ENCODE peak calls at places on chromosomes 11 and 22, in five cellular contexts. N is endodermal cell, A is A549, Y is WERI-Rb-1, D is heart left ventricle. P is an unnamed sample.

GRCh38 chr11:66491315-66491935 is 11.2 kb downstream of the DPP3 start:
- DNase-seq in Y (peak; percentile 50), A (no peak), N (peak; percentile 84), D (no peak), P (no peak)

GRCh38 chr22:41816241-41816640 is 15.8 kb downstream of the CCDC134 start:
- DNase-seq in D (no peak), Y (peak; percentile 86), N (no peak), A (no peak), P (no peak)

GRCh38 chr22:19667872-19668740 is 46.2 kb upstream of the SEPTIN5 start:
- DNase-seq in N (peak; percentile 31), A (no peak), Y (no peak), D (no peak), P (no peak)

GRCh38 chr11:66626926-66627325 is 10.5 kb downstream of the RBM14 start:
- DNase-seq in A (no peak), Y (no peak), N (no peak), D (no peak), P (no peak)

GRCh38 chr11:63443714-63444113 is 47.3 kb downstream of the PLAAT5 start:
- DNase-seq in D (no peak), N (no peak), A (no peak), Y (no peak), P (no peak)

GRCh38 chr11:76690736-76691135 is 20.2 kb upstream of the LRRC32 start:
- DNase-seq in Y (no peak), A (no peak), D (no peak), N (no peak), P (no peak)

GRCh38 chr11:59767212-59767611 is 12.0 kb downstream of the STX3 start:
- DNase-seq in Y (no peak), N (no peak), D (no peak), A (no peak), P (no peak)

GRCh38 chr11:119249671-119250010 is 43.5 kb downstream of the CBL start:
- DNase-seq in Y (no peak), A (no peak), D (no peak), N (no peak), P (no peak)

GRCh38 chr11:10878408-10879214 is 20.8 kb upstream of the ZBED5 start:
- DNase-seq in Y (peak; percentile 58), N (peak; percentile 58), D (no peak), A (peak; percentile 31), P (no peak)

GRCh38 chr22:17431179-17431578 is 61.9 kb downstream of the CECR2 start:
- DNase-seq in Y (no peak), N (no peak), A (no peak), D (no peak), P (no peak)

GRCh38 chr22:48968201-48968959 is 859.3 kb downstream of the BRD1 start:
- DNase-seq in N (peak; percentile 85), D (no peak), Y (peak; percentile 56), A (no peak), P (no peak)

GRCh38 chr22:49141761-49142160 is 685.9 kb downstream of the BRD1 start:
- DNase-seq in Y (no peak), A (no peak), N (no peak), D (no peak), P (no peak)

GRCh38 chr11:118928870-118929495 is 3.3 kb upstream of the BCL9L start:
- DNase-seq in A (no peak), D (peak; percentile 82), N (no peak), Y (peak; percentile 65), P (no peak)

GRCh38 chr22:24474649-24475048 is 20.5 kb upstream of the UPB1 start:
- DNase-seq in A (no peak), D (no peak), Y (no peak), N (no peak), P (no peak)

GRCh38 chr11:34830648-34831047 is 85.5 kb downstream of the APIP start:
- DNase-seq in A (no peak), D (peak; percentile 67), Y (no peak), N (no peak), P (no peak)

GRCh38 chr22:41382098-41382578 is 396 bp downstream of the TEF start:
- DNase-seq in A (peak; percentile 53), Y (peak; percentile 65), N (peak; percentile 93), D (peak; percentile 84), P (peak; percentile 47)

GRCh38 chr11:30489076-30489475 is 97.1 kb downstream of the MPPED2 start:
- DNase-seq in D (no peak), A (no peak), Y (no peak), N (no peak), P (no peak)

GRCh38 chr11:67032830-67033555 is 10.1 kb downstream of the SYT12 start:
- DNase-seq in Y (no peak), D (no peak), A (peak; percentile 60), N (peak; percentile 30), P (no peak)

GRCh38 chr11:46520971-46521745 is 72.7 kb downstream of the AMBRA1 start:
- DNase-seq in D (no peak), Y (no peak), N (peak; percentile 52), A (no peak), P (no peak)

GRCh38 chr11:12085371-12086251 is 24.8 kb upstream of the MICAL2 start:
- DNase-seq in D (no peak), Y (no peak), A (peak; percentile 29), N (no peak), P (no peak)

GRCh38 chr22:45905326-45905923 is 71.5 kb downstream of the WNT7B start:
- DNase-seq in D (no peak), A (no peak), Y (no peak), N (no peak), P (no peak)

DNA sequence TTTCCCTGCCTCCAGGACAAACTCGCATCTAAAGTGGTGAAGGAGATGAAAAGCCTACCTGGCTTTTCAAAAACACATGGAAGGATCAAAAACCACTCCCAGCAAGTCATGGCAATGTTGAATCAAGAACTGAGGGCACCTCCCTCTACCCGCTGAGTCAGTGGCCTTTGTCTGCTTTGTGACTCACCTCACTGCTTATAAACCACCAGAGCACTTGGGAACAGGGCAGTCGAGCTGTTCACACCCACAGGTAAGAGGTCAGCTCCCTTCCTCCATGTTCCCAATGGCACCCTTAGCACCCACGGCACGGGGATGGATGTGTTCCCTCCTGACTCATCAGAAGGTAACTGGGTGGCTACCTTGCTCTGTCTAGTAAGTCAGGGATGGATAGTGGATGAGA is 21.7 kb downstream of the TENM4 start:
- DNase-seq in A (peak; percentile 59), D (no peak), Y (no peak), N (peak; percentile 66), P (no peak)
- H3K27ac ChIP-seq in A (no peak overlapping the region), D (no peak overlapping the region), Y (no peak overlapping the region), N (no peak overlapping the region), P (no peak overlapping the region)

DNA sequence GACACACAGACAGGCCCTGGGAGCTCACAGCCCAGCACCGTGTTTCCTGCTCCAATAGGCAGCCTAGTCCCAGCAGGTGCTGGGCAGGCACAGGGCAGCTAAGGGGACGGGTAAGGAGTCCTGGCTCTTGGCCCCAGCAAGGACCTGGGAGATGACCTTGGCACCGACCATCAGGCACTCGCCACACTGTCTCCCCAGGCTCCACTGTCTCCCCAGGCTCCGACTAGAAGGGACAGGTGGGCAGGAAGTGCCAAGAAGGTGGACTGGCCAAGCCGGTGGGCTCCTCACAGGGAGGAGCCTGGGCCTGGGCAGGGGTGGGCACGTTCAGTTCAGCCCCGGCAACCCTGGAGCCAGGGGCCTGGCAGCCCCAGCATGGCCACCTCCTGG is 193.9 kb downstream of the IGLL1 start:
- DNase-seq in A (no peak), Y (no peak), D (no peak), N (no peak), P (no peak)
- TF ChIP-seq CTCF in A (peak; percentile 18), Y (no peak), D (no peak), N (no peak), P (no peak)

DNA sequence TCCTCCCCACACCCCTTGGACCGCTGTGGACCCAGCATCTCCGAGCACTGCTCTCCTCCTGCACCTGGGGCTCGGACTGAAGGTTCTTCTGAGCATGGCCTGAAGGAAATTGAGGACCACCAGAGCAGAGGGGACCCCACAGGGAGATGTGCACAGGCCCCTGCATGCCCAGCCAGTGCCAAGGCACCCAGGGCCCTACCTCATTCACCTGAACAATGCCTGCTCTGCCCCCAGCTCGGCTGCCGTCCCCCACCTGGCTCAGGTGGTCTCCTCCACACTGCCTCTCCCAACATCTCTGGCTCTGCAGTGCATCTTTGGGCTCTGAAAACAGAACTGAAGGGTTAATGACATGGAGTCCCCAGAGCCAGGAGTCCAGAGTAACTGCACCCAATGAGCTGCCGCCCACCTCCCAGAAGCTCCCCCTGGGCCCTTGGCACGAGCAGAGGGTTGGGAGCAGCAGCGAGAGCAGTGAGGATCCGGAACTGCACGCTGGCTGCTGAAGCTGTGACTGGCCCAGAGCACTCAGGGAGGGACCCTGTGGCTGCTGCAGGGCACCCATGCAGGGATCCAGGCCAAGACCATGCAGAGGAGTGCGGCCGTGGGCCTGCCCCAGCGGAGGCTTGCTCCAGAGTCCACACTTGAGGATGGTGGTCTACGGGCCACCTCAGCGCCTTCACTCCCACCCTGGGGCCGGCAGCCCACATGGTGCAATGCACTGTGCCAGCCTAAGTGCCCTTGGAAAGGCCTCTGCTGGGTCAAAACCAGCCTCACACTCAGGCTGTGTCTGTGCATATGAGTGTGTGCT is 686.0 kb downstream of the TBC1D22A start:
- DNase-seq in D (no peak), Y (no peak), N (no peak), A (no peak), P (no peak)
- H3K9me3 ChIP-seq in D (no peaks in the 10 kb centered on the region), Y (no peaks in the 10 kb centered on the region), N (peaks cover 54% of the 10 kb centered on the region), A (no peaks in the 10 kb centered on the region), P (no peaks in the 10 kb centered on the region)

DNA sequence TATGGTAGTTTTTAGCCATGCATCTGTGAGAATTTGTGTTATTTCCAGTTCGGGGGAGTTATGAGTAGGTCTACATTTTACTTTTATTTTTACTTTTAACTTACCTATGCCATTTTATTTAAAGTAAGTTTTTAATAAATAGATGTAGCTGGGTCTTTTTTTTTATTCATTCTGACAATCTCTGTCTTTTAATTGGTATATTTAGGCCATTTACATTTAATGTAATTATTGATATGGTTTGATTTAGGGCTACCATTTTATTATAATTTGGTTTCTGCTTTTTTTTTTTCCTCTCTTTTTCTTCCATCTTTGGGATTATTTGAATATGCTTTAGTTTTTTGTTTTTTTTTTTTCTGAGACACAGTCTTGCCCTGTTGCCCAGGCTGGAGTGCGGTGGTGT is 1.9 kb downstream of the SWAP70 start:
- DNase-seq in Y (no peak), A (no peak), N (no peak), D (no peak), P (no peak)
- H3K27ac ChIP-seq in Y (no peak overlapping the region), A (no peak overlapping the region), N (no peak overlapping the region), D (no peak overlapping the region), P (no peak overlapping the region)

DNA sequence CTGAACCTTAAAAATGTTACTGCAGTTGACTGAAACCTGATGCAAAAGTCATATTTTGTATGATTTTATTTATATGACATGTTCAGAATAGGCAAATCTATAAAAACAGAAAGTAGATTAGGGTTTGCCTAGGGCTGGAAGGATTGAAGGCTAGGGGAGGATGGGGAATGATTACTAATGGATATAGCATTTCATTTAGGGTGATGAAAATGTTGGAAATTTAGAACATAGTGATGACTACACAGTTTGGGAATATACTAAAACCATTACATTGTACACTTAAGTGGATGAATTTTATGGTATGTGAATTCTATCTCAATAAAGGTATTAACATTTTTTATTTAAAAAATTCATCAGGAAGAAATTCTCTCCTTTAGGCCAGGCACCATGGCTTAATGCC is 22.9 kb upstream of the PAFAH1B2 start:
- DNase-seq in N (no peak), Y (no peak), A (no peak), D (no peak), P (no peak)
- TF ChIP-seq CTCF in N (no peak), Y (no peak), A (no peak), D (no peak), P (no peak)

P was measured in CD8-positive, alpha-beta T cell.